ENCODE peak calls at places on chromosome 15, in five cellular contexts. One of them, this sample, is unnamed.

GRCh38 chr15:75620776-75621536 is 4.6 kb downstream of the SNUPN start:
- DNase-seq in MV-4-11: no peak
- DNase-seq in KBM-7: peak
- DNase-seq in activated T-cell treated with anti-CD3 and anti-CD28 coated beads, Interleukin-2, amount 50 U/mL, for 48 hours: no peak
- DNase-seq in left colon: peak
- DNase-seq in this sample: no peak

GRCh38 chr15:101482526-101483371 is 6.8 kb downstream of the PCSK6 start:
- DNase-seq in MV-4-11: no peak
- DNase-seq in KBM-7: no peak
- DNase-seq in activated T-cell treated with anti-CD3 and anti-CD28 coated beads, Interleukin-2, amount 50 U/mL, for 48 hours: no peak
- DNase-seq in left colon: no peak
- DNase-seq in this sample: no peak

GRCh38 chr15:50257206-50257735 is 8.3 kb downstream of the HDC start:
- DNase-seq in MV-4-11: no peak
- DNase-seq in KBM-7: no peak
- DNase-seq in activated T-cell treated with anti-CD3 and anti-CD28 coated beads, Interleukin-2, amount 50 U/mL, for 48 hours: no peak
- DNase-seq in left colon: no peak
- DNase-seq in this sample: no peak

GRCh38 chr15:99386429-99386828 is 135.1 kb downstream of the LRRC28 start:
- DNase-seq in MV-4-11: no peak
- DNase-seq in KBM-7: no peak
- DNase-seq in activated T-cell treated with anti-CD3 and anti-CD28 coated beads, Interleukin-2, amount 50 U/mL, for 48 hours: no peak
- DNase-seq in left colon: no peak
- DNase-seq in this sample: no peak

GRCh38 chr15:51775967-51776816 is 24.8 kb downstream of the TMOD2 start:
- DNase-seq in MV-4-11: peak
- DNase-seq in KBM-7: peak
- DNase-seq in activated T-cell treated with anti-CD3 and anti-CD28 coated beads, Interleukin-2, amount 50 U/mL, for 48 hours: peak
- DNase-seq in left colon: no peak
- DNase-seq in this sample: no peak

GRCh38 chr15:44585633-44586032 is 48.7 kb downstream of the EIF3J start:
- DNase-seq in MV-4-11: no peak
- DNase-seq in KBM-7: no peak
- DNase-seq in activated T-cell treated with anti-CD3 and anti-CD28 coated beads, Interleukin-2, amount 50 U/mL, for 48 hours: no peak
- DNase-seq in left colon: no peak
- DNase-seq in this sample: no peak

GRCh38 chr15:40984963-40985362 is 31.7 kb downstream of the CHAC1 start:
- DNase-seq in MV-4-11: no peak
- DNase-seq in KBM-7: no peak
- DNase-seq in activated T-cell treated with anti-CD3 and anti-CD28 coated beads, Interleukin-2, amount 50 U/mL, for 48 hours: no peak
- DNase-seq in left colon: no peak
- DNase-seq in this sample: no peak

GRCh38 chr15:42009474-42009873 is 11.4 kb downstream of the PLA2G4E start:
- DNase-seq in MV-4-11: no peak
- DNase-seq in KBM-7: no peak
- DNase-seq in activated T-cell treated with anti-CD3 and anti-CD28 coated beads, Interleukin-2, amount 50 U/mL, for 48 hours: no peak
- DNase-seq in left colon: no peak
- DNase-seq in this sample: no peak

GRCh38 chr15:74787251-74788041 is 5.6 kb downstream of the CSK start:
- DNase-seq in MV-4-11: peak
- DNase-seq in KBM-7: peak
- DNase-seq in activated T-cell treated with anti-CD3 and anti-CD28 coated beads, Interleukin-2, amount 50 U/mL, for 48 hours: peak
- DNase-seq in left colon: peak
- DNase-seq in this sample: no peak

GRCh38 chr15:83106994-83107840 is at the start of gene TM6SF1:
- DNase-seq in MV-4-11: no peak
- DNase-seq in KBM-7: peak
- DNase-seq in activated T-cell treated with anti-CD3 and anti-CD28 coated beads, Interleukin-2, amount 50 U/mL, for 48 hours: peak
- DNase-seq in left colon: no peak
- DNase-seq in this sample: no peak

GRCh38 chr15:46343527-46343926 is 708.7 kb downstream of the SQOR start:
- DNase-seq in MV-4-11: no peak
- DNase-seq in KBM-7: no peak
- DNase-seq in activated T-cell treated with anti-CD3 and anti-CD28 coated beads, Interleukin-2, amount 50 U/mL, for 48 hours: no peak
- DNase-seq in left colon: no peak
- DNase-seq in this sample: no peak

GRCh38 chr15:89203705-89204273 is 17.6 kb downstream of the RLBP1 start:
- DNase-seq in MV-4-11: no peak
- DNase-seq in KBM-7: no peak
- DNase-seq in activated T-cell treated with anti-CD3 and anti-CD28 coated beads, Interleukin-2, amount 50 U/mL, for 48 hours: peak
- DNase-seq in left colon: no peak
- DNase-seq in this sample: no peak

GRCh38 chr15:66844041-66844746 is 142.2 kb downstream of the SMAD6 start:
- DNase-seq in MV-4-11: no peak
- DNase-seq in KBM-7: no peak
- DNase-seq in activated T-cell treated with anti-CD3 and anti-CD28 coated beads, Interleukin-2, amount 50 U/mL, for 48 hours: no peak
- DNase-seq in left colon: no peak
- DNase-seq in this sample: no peak

GRCh38 chr15:51076898-51077564 is 17.7 kb downstream of the TNFAIP8L3 start:
- DNase-seq in MV-4-11: peak
- DNase-seq in KBM-7: no peak
- DNase-seq in activated T-cell treated with anti-CD3 and anti-CD28 coated beads, Interleukin-2, amount 50 U/mL, for 48 hours: no peak
- DNase-seq in left colon: peak
- DNase-seq in this sample: no peak

GRCh38 chr15:80188293-80188692 is 35.5 kb downstream of the FAH start:
- DNase-seq in MV-4-11: no peak
- DNase-seq in KBM-7: no peak
- DNase-seq in activated T-cell treated with anti-CD3 and anti-CD28 coated beads, Interleukin-2, amount 50 U/mL, for 48 hours: no peak
- DNase-seq in left colon: no peak
- DNase-seq in this sample: peak

GRCh38 chr15:66139816-66140215 is 113.7 kb downstream of the MEGF11 start:
- DNase-seq in MV-4-11: no peak
- DNase-seq in KBM-7: no peak
- DNase-seq in activated T-cell treated with anti-CD3 and anti-CD28 coated beads, Interleukin-2, amount 50 U/mL, for 48 hours: no peak
- DNase-seq in left colon: no peak
- DNase-seq in this sample: no peak

GRCh38 chr15:90306560-90306959 is 41.1 kb downstream of the NGRN start:
- DNase-seq in MV-4-11: peak
- DNase-seq in KBM-7: no peak
- DNase-seq in activated T-cell treated with anti-CD3 and anti-CD28 coated beads, Interleukin-2, amount 50 U/mL, for 48 hours: peak
- DNase-seq in left colon: no peak
- DNase-seq in this sample: no peak

GRCh38 chr15:85048430-85048829 is 66.8 kb downstream of the PDE8A start:
- DNase-seq in MV-4-11: no peak
- DNase-seq in KBM-7: no peak
- DNase-seq in activated T-cell treated with anti-CD3 and anti-CD28 coated beads, Interleukin-2, amount 50 U/mL, for 48 hours: no peak
- DNase-seq in left colon: no peak
- DNase-seq in this sample: no peak

GRCh38 chr15:29089731-29090616 is 179.6 kb downstream of the NSMCE3 start:
- DNase-seq in MV-4-11: peak
- DNase-seq in KBM-7: peak
- DNase-seq in activated T-cell treated with anti-CD3 and anti-CD28 coated beads, Interleukin-2, amount 50 U/mL, for 48 hours: peak
- DNase-seq in left colon: peak
- DNase-seq in this sample: no peak

GRCh38 chr15:31268108-31268501 is 58.5 kb upstream of the KLF13 start:
- DNase-seq in MV-4-11: no peak
- DNase-seq in KBM-7: no peak
- DNase-seq in activated T-cell treated with anti-CD3 and anti-CD28 coated beads, Interleukin-2, amount 50 U/mL, for 48 hours: peak
- DNase-seq in left colon: no peak
- DNase-seq in this sample: no peak

GRCh38 chr15:94297543-94297942 is 66.2 kb downstream of the MCTP2 start:
- DNase-seq in MV-4-11: peak
- DNase-seq in KBM-7: peak
- DNase-seq in activated T-cell treated with anti-CD3 and anti-CD28 coated beads, Interleukin-2, amount 50 U/mL, for 48 hours: no peak
- DNase-seq in left colon: no peak
- DNase-seq in this sample: no peak

GRCh38 chr15:38041576-38041975 is 107.1 kb downstream of the TMCO5A start:
- DNase-seq in MV-4-11: no peak
- DNase-seq in KBM-7: no peak
- DNase-seq in activated T-cell treated with anti-CD3 and anti-CD28 coated beads, Interleukin-2, amount 50 U/mL, for 48 hours: no peak
- DNase-seq in left colon: no peak
- DNase-seq in this sample: no peak